ENCODE peak calls at places on chromosome 19, in five cellular contexts. V is PC-3, A is uterus, Z is neuronal stem cell, Q is IMR-90. H is an unnamed sample.

GRCh38 chr19:45676851-45677263 is 8.8 kb downstream of the GIPR start:
- DNase-seq in Z (no peak), A (no peak), V (no peak), Q (no peak), H (no peak)

GRCh38 chr19:41363371-41363752 is 587 bp downstream of the B9D2 start:
- DNase-seq in A (no peak), V (no peak), Q (no peak), Z (no peak), H (no peak)

GRCh38 chr19:11273989-11274388 is 11.7 kb upstream of the DOCK6 start:
- DNase-seq in A (no peak), Z (no peak), Q (no peak), V (no peak), H (no peak)

GRCh38 chr19:39342647-39343305 is 555 bp downstream of the SAMD4B start:
- DNase-seq in V (no peak), Z (no peak), Q (no peak), A (peak), H (no peak)

GRCh38 chr19:20279516-20279915 is 112.5 kb downstream of the ZNF486 start:
- DNase-seq in Q (no peak), A (no peak), V (no peak), Z (no peak), H (no peak)

GRCh38 chr19:1668339-1669123 is 16.1 kb upstream of the TCF3 start:
- DNase-seq in A (no peak), Q (no peak), Z (no peak), V (no peak), H (no peak)

GRCh38 chr19:17052439-17052838 is 22.8 kb downstream of the HAUS8 start:
- DNase-seq in Z (no peak), V (peak), A (peak), Q (peak), H (no peak)

GRCh38 chr19:1236566-1236965 is 1.2 kb downstream of the CBARP start:
- DNase-seq in V (no peak), Q (no peak), A (no peak), Z (no peak), H (no peak)

GRCh38 chr19:50430888-50431342 is 1.8 kb upstream of the MYBPC2 start:
- DNase-seq in Z (no peak), Q (no peak), A (no peak), V (no peak), H (no peak)

GRCh38 chr19:50427318-50427925 is 5.3 kb upstream of the MYBPC2 start:
- DNase-seq in Z (no peak), A (no peak), V (no peak), Q (no peak), H (no peak)

GRCh38 chr19:50425581-50425980 is 6.8 kb downstream of the SPIB start:
- DNase-seq in A (no peak), Q (no peak), V (no peak), Z (no peak), H (no peak)

GRCh38 chr19:50428768-50429463 is 3.8 kb upstream of the MYBPC2 start:
- DNase-seq in Q (no peak), A (no peak), Z (no peak), V (no peak), H (no peak)

DNA sequence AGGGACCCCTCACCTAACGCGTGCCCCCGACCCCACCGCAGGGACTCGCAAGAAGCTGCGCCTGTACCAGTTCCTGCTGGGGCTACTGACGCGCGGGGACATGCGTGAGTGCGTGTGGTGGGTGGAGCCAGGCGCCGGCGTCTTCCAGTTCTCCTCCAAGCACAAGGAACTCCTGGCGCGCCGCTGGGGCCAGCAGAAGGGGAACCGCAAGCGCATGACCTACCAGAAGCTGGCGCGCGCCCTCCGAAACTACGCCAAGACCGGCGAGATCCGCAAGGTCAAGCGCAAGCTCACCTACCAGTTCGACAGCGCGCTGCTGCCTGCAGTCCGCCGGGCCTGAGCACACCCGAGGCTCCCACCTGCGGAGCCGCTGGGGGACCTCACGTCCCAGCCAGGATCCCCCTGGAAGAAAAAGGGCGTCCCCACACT is 4.7 kb upstream of the MYBPC2 start:
- DNase-seq in Q (peak), V (no peak), A (peak), Z (no peak), H (peak)
- H3K4me3 ChIP-seq in Q (no peak), V (no peak), A (no peak), Z (peak), H (no peak)

GRCh38 chr19:54554006-54554405 is 19.6 kb upstream of the LILRA2 start:
- DNase-seq in A (no peak), Q (no peak), V (no peak), Z (no peak), H (no peak)
- H3K27ac ChIP-seq in A (no peak), Q (no peak), V (no peak), Z (no peak), H (no peak)

GRCh38 chr19:4639531-4640246 is 373 bp downstream of the TNFAIP8L1 start:
- DNase-seq in Q (no peak), A (peak), Z (no peak), V (no peak), H (no peak)

GRCh38 chr19:4640247-4641000 is 1.1 kb downstream of the TNFAIP8L1 start:
- DNase-seq in A (no peak), V (no peak), Z (no peak), Q (no peak), H (no peak)

GRCh38 chr19:4642625-4643024 is 3.3 kb downstream of the TNFAIP8L1 start:
- DNase-seq in Z (no peak), V (no peak), Q (no peak), A (no peak), H (no peak)

GRCh38 chr19:4638828-4639530 is at the start of gene TNFAIP8L1:
- DNase-seq in V (peak), Z (peak), Q (peak), A (peak), H (peak)

GRCh38 chr19:4641132-4641531 is 1.8 kb downstream of the TNFAIP8L1 start:
- DNase-seq in Z (no peak), V (no peak), A (no peak), Q (no peak), H (no peak)
- H3K4me3 ChIP-seq in Z (peak), V (no peak), A (no peak), Q (no peak), H (peak)

DNA sequence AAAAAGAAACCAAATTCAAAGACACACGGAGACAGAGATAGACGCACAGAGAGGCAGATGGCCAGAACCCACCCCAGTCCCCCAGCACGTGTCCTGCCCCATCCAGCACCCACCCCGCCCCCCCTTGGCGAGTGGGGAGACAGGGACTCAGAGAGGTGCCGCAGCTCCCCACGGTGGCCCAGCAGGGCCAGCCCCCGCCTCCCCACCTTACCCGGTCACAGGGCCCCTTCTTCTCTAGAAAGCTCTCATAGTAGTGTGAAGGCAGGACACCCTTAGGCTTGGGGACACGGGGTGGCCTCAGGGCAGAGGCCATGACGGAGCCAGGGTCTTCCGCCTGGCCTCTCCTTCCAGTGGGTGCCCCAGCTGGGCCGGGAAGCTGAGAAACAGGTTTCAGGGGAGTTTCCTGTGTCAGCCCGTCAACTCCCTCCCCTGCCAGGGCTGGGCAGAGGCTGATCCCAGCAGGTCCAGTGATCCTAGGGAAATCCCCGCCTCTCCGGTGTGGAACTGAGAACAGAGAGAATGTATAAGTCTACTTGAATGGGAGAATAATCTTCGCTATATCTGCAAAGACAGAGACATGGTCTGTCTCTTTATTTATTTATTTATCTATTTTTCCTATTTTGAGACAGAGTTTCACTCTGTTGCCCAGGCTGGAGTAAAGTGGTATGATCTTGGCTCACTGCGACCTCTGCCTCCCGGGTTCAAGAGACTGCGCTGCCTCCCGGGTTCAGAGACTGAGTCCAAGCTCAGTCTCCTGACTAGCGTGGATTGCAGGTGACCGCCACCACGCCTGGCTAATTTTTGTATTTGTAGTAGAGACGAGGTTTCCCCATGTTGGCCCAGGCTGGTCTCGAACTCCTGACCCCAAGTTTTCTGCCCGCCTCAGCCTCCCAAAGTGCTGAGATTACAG is at the start of gene STAP2:
- DNase-seq in Z (no peak), Q (no peak), V (peak), A (no peak), H (no peak)
- H3K27ac ChIP-seq in Z (no peak), Q (peak), V (peak), A (peak), H (peak)